ENCODE peak calls at places on chromosomes 11 and 22, in ten cellular contexts. C is GM23248; X is fibroblast of lung; O is endothelial cell; S is pulmonary artery endothelial cell; L is activated CD4-positive, alpha-beta T cell treated with anti-CD3 and anti-CD28 coated beads for 24 hours; F is colonic mucosa; J is left ventricle myocardium inferior; P is NCI-H1930; Y is SK-N-SH. K is an unnamed sample.
A peak's percentile ranks its signal among the peaks of the same experiment; 100 is the strongest.

GRCh38 chr11:19241260-19242183 is 777 bp upstream of the E2F8 start:
- DNase-seq in C (peak; percentile 33), X (no peak), O (peak; percentile 21), S (no peak), L (peak; percentile 43), F (peak; percentile 80), J (peak; percentile 30), P (no peak), Y (peak; percentile 89), K (peak; percentile 90)

GRCh38 chr11:14554959-14555358 is 34.8 kb upstream of the PSMA1 start:
- DNase-seq in C (no peak), X (peak; percentile 89), O (no peak), S (no peak), L (no peak), F (no peak), J (no peak), P (no peak), Y (no peak), K (no peak)

GRCh38 chr22:37180531-37181231 is 7.4 kb downstream of the C1QTNF6 start:
- DNase-seq in C (no peak), X (no peak), O (no peak), S (no peak), L (no peak), F (no peak), J (no peak), P (no peak), Y (no peak), K (peak; percentile 54)

GRCh38 chr11:12140186-12140938 is 30.0 kb downstream of the MICAL2 start:
- DNase-seq in C (no peak), X (no peak), O (no peak), S (no peak), L (no peak), F (no peak), J (no peak), P (no peak), Y (no peak), K (no peak)

GRCh38 chr11:63804259-63804658 is 9.0 kb upstream of the SPINDOC start:
- DNase-seq in C (no peak), X (no peak), O (no peak), S (no peak), L (no peak), F (peak; percentile 85), J (no peak), P (no peak), Y (no peak), K (no peak)

GRCh38 chr11:3217751-3218482 is 696 bp downstream of the MRGPRG start:
- DNase-seq in C (no peak), X (no peak), O (no peak), S (no peak), L (no peak), F (no peak), J (peak; percentile 11), P (no peak), Y (peak; percentile 34), K (peak; percentile 76)

GRCh38 chr22:23696326-23696851 is 5.6 kb downstream of the RGL4 start:
- DNase-seq in C (no peak), X (no peak), O (no peak), S (no peak), L (peak; percentile 52), F (no peak), J (no peak), P (no peak), Y (no peak), K (peak; percentile 85)

GRCh38 chr11:62579252-62579651 is 5.6 kb upstream of the EEF1G start:
- DNase-seq in C (no peak), X (no peak), O (no peak), S (no peak), L (no peak), F (no peak), J (no peak), P (no peak), Y (no peak), K (peak; percentile 25)

GRCh38 chr11:123429336-123429735 is 733 bp upstream of the GRAMD1B start:
- DNase-seq in C (peak; percentile 96), X (no peak), O (no peak), S (no peak), L (no peak), F (no peak), J (no peak), P (no peak), Y (no peak), K (peak; percentile 87)

GRCh38 chr11:108117746-108118371 is 3.5 kb upstream of the ACAT1 start:
- DNase-seq in C (peak; percentile 71), X (peak; percentile 82), O (no peak), S (peak; percentile 19), L (no peak), F (no peak), J (no peak), P (no peak), Y (peak; percentile 44), K (peak; percentile 87)

GRCh38 chr11:123640677-123641494 is 13.5 kb downstream of the SCN3B start:
- DNase-seq in C (peak; percentile 63), X (peak; percentile 29), O (peak; percentile 65), S (no peak), L (peak; percentile 38), F (peak; percentile 37), J (peak; percentile 29), P (peak; percentile 1), Y (peak; percentile 81), K (no peak)

K was measured in osteoblast.